ENCODE peak calls at places on chromosomes 6 and 20, in nine cellular contexts. One of them, this sample, is unnamed.

GRCh38 chr6:111628117-111628866 is 22.6 kb upstream of the TRAF3IP2 start:
- DNase-seq in hepatic stellate cell: peak; percentile 24
- DNase-seq in lower leg skin: no peak
- DNase-seq in T47D: no peak
- DNase-seq in foreskin fibroblast: peak; percentile 62
- DNase-seq in stimulated activated CD8-positive, alpha-beta memory T cell treated with anti-CD3 and anti-CD28 coated beads, Interleukin-7, amount 100 ng/mL, for 1 hour: no peak
- DNase-seq in stimulated activated naive CD8-positive, alpha-beta T cell treated with anti-CD3 and anti-CD28 coated beads, Interleukin-15, amount 100 ng/mL, for 72 hours: no peak
- DNase-seq in hippocampal formation: no peak
- DNase-seq in neural progenitor cell: no peak
- DNase-seq in this sample: no peak

GRCh38 chr20:44723391-44723790 is 8.2 kb downstream of the CCN5 start:
- DNase-seq in hippocampal formation: no peak
- DNase-seq in neural progenitor cell: no peak
- DNase-seq in stimulated activated CD8-positive, alpha-beta memory T cell treated with anti-CD3 and anti-CD28 coated beads, Interleukin-7, amount 100 ng/mL, for 1 hour: no peak
- DNase-seq in T47D: peak; percentile 56
- DNase-seq in lower leg skin: no peak
- DNase-seq in hepatic stellate cell: no peak
- DNase-seq in foreskin fibroblast: no peak
- DNase-seq in stimulated activated naive CD8-positive, alpha-beta T cell treated with anti-CD3 and anti-CD28 coated beads, Interleukin-15, amount 100 ng/mL, for 72 hours: no peak
- DNase-seq in this sample: no peak

GRCh38 chr6:35077006-35077712 is 64.0 kb downstream of the TCP11 start:
- DNase-seq in hepatic stellate cell: no peak
- DNase-seq in neural progenitor cell: no peak
- DNase-seq in lower leg skin: no peak
- DNase-seq in foreskin fibroblast: no peak
- DNase-seq in stimulated activated naive CD8-positive, alpha-beta T cell treated with anti-CD3 and anti-CD28 coated beads, Interleukin-15, amount 100 ng/mL, for 72 hours: no peak
- DNase-seq in hippocampal formation: no peak
- DNase-seq in stimulated activated CD8-positive, alpha-beta memory T cell treated with anti-CD3 and anti-CD28 coated beads, Interleukin-7, amount 100 ng/mL, for 1 hour: no peak
- DNase-seq in T47D: no peak
- DNase-seq in this sample: no peak

GRCh38 chr6:68718379-68719073 is 83.4 kb downstream of the ADGRB3 start:
- DNase-seq in foreskin fibroblast: peak; percentile 85
- DNase-seq in stimulated activated naive CD8-positive, alpha-beta T cell treated with anti-CD3 and anti-CD28 coated beads, Interleukin-15, amount 100 ng/mL, for 72 hours: no peak
- DNase-seq in hepatic stellate cell: no peak
- DNase-seq in lower leg skin: no peak
- DNase-seq in stimulated activated CD8-positive, alpha-beta memory T cell treated with anti-CD3 and anti-CD28 coated beads, Interleukin-7, amount 100 ng/mL, for 1 hour: no peak
- DNase-seq in T47D: peak; percentile 7
- DNase-seq in neural progenitor cell: no peak
- DNase-seq in hippocampal formation: no peak
- DNase-seq in this sample: no peak

GRCh38 chr20:51888186-51888790 is 86.0 kb upstream of the SALL4 start:
- DNase-seq in T47D: no peak
- DNase-seq in hippocampal formation: no peak
- DNase-seq in stimulated activated naive CD8-positive, alpha-beta T cell treated with anti-CD3 and anti-CD28 coated beads, Interleukin-15, amount 100 ng/mL, for 72 hours: no peak
- DNase-seq in neural progenitor cell: peak; percentile 89
- DNase-seq in foreskin fibroblast: no peak
- DNase-seq in hepatic stellate cell: no peak
- DNase-seq in stimulated activated CD8-positive, alpha-beta memory T cell treated with anti-CD3 and anti-CD28 coated beads, Interleukin-7, amount 100 ng/mL, for 1 hour: no peak
- DNase-seq in lower leg skin: no peak
- DNase-seq in this sample: no peak

GRCh38 chr6:90399970-90400369 is 103.3 kb upstream of the BACH2 start:
- DNase-seq in stimulated activated naive CD8-positive, alpha-beta T cell treated with anti-CD3 and anti-CD28 coated beads, Interleukin-15, amount 100 ng/mL, for 72 hours: no peak
- DNase-seq in lower leg skin: no peak
- DNase-seq in hepatic stellate cell: no peak
- DNase-seq in stimulated activated CD8-positive, alpha-beta memory T cell treated with anti-CD3 and anti-CD28 coated beads, Interleukin-7, amount 100 ng/mL, for 1 hour: no peak
- DNase-seq in hippocampal formation: no peak
- DNase-seq in foreskin fibroblast: no peak
- DNase-seq in T47D: no peak
- DNase-seq in neural progenitor cell: no peak
- DNase-seq in this sample: no peak

GRCh38 chr6:133289733-133290306 is 48.7 kb downstream of the EYA4 start:
- DNase-seq in lower leg skin: no peak
- DNase-seq in stimulated activated naive CD8-positive, alpha-beta T cell treated with anti-CD3 and anti-CD28 coated beads, Interleukin-15, amount 100 ng/mL, for 72 hours: no peak
- DNase-seq in T47D: no peak
- DNase-seq in foreskin fibroblast: no peak
- DNase-seq in hippocampal formation: no peak
- DNase-seq in stimulated activated CD8-positive, alpha-beta memory T cell treated with anti-CD3 and anti-CD28 coated beads, Interleukin-7, amount 100 ng/mL, for 1 hour: no peak
- DNase-seq in hepatic stellate cell: no peak
- DNase-seq in neural progenitor cell: no peak
- DNase-seq in this sample: no peak

GRCh38 chr20:63739129-63740069 is at the start of gene SLC2A4RG:
- DNase-seq in stimulated activated naive CD8-positive, alpha-beta T cell treated with anti-CD3 and anti-CD28 coated beads, Interleukin-15, amount 100 ng/mL, for 72 hours: peak; percentile 51
- DNase-seq in hepatic stellate cell: peak; percentile 95
- DNase-seq in T47D: peak; percentile 93
- DNase-seq in foreskin fibroblast: peak; percentile 78
- DNase-seq in stimulated activated CD8-positive, alpha-beta memory T cell treated with anti-CD3 and anti-CD28 coated beads, Interleukin-7, amount 100 ng/mL, for 1 hour: no peak
- DNase-seq in neural progenitor cell: peak; percentile 96
- DNase-seq in hippocampal formation: peak; percentile 57
- DNase-seq in lower leg skin: peak; percentile 51
- DNase-seq in this sample: peak; percentile 47

GRCh38 chr6:36616888-36617521 is 22.8 kb downstream of the SRSF3 start:
- DNase-seq in stimulated activated naive CD8-positive, alpha-beta T cell treated with anti-CD3 and anti-CD28 coated beads, Interleukin-15, amount 100 ng/mL, for 72 hours: no peak
- DNase-seq in neural progenitor cell: no peak
- DNase-seq in hippocampal formation: no peak
- DNase-seq in lower leg skin: peak; percentile 40
- DNase-seq in hepatic stellate cell: no peak
- DNase-seq in foreskin fibroblast: peak; percentile 47
- DNase-seq in stimulated activated CD8-positive, alpha-beta memory T cell treated with anti-CD3 and anti-CD28 coated beads, Interleukin-7, amount 100 ng/mL, for 1 hour: no peak
- DNase-seq in T47D: peak; percentile 48
- DNase-seq in this sample: no peak

GRCh38 chr6:163260111-163260895 is 154.2 kb upstream of the QKI start:
- DNase-seq in stimulated activated naive CD8-positive, alpha-beta T cell treated with anti-CD3 and anti-CD28 coated beads, Interleukin-15, amount 100 ng/mL, for 72 hours: no peak
- DNase-seq in hippocampal formation: peak; percentile 84
- DNase-seq in foreskin fibroblast: no peak
- DNase-seq in stimulated activated CD8-positive, alpha-beta memory T cell treated with anti-CD3 and anti-CD28 coated beads, Interleukin-7, amount 100 ng/mL, for 1 hour: no peak
- DNase-seq in T47D: no peak
- DNase-seq in neural progenitor cell: peak; percentile 68
- DNase-seq in lower leg skin: no peak
- DNase-seq in hepatic stellate cell: no peak
- DNase-seq in this sample: no peak

GRCh38 chr6:156919819-156920379 is 142.7 kb downstream of the ARID1B start:
- DNase-seq in foreskin fibroblast: no peak
- DNase-seq in T47D: no peak
- DNase-seq in lower leg skin: no peak
- DNase-seq in hepatic stellate cell: no peak
- DNase-seq in stimulated activated naive CD8-positive, alpha-beta T cell treated with anti-CD3 and anti-CD28 coated beads, Interleukin-15, amount 100 ng/mL, for 72 hours: no peak
- DNase-seq in hippocampal formation: no peak
- DNase-seq in neural progenitor cell: peak; percentile 58
- DNase-seq in stimulated activated CD8-positive, alpha-beta memory T cell treated with anti-CD3 and anti-CD28 coated beads, Interleukin-7, amount 100 ng/mL, for 1 hour: no peak
- DNase-seq in this sample: no peak

GRCh38 chr20:59082981-59083380 is 40.4 kb upstream of the PRELID3B start:
- DNase-seq in stimulated activated CD8-positive, alpha-beta memory T cell treated with anti-CD3 and anti-CD28 coated beads, Interleukin-7, amount 100 ng/mL, for 1 hour: no peak
- DNase-seq in neural progenitor cell: no peak
- DNase-seq in hepatic stellate cell: peak; percentile 60
- DNase-seq in stimulated activated naive CD8-positive, alpha-beta T cell treated with anti-CD3 and anti-CD28 coated beads, Interleukin-15, amount 100 ng/mL, for 72 hours: no peak
- DNase-seq in T47D: no peak
- DNase-seq in lower leg skin: no peak
- DNase-seq in hippocampal formation: no peak
- DNase-seq in foreskin fibroblast: peak; percentile 47
- DNase-seq in this sample: no peak

GRCh38 chr6:72950114-72950860 is 275.0 kb downstream of the KHDC1L start:
- DNase-seq in lower leg skin: no peak
- DNase-seq in hepatic stellate cell: peak; percentile 27
- DNase-seq in neural progenitor cell: no peak
- DNase-seq in hippocampal formation: no peak
- DNase-seq in stimulated activated naive CD8-positive, alpha-beta T cell treated with anti-CD3 and anti-CD28 coated beads, Interleukin-15, amount 100 ng/mL, for 72 hours: no peak
- DNase-seq in stimulated activated CD8-positive, alpha-beta memory T cell treated with anti-CD3 and anti-CD28 coated beads, Interleukin-7, amount 100 ng/mL, for 1 hour: no peak
- DNase-seq in foreskin fibroblast: peak; percentile 79
- DNase-seq in T47D: no peak
- DNase-seq in this sample: no peak

GRCh38 chr6:39496951-39497350 is 174.4 kb upstream of the KCNK16 start:
- DNase-seq in hepatic stellate cell: no peak
- DNase-seq in lower leg skin: peak; percentile 16
- DNase-seq in stimulated activated CD8-positive, alpha-beta memory T cell treated with anti-CD3 and anti-CD28 coated beads, Interleukin-7, amount 100 ng/mL, for 1 hour: no peak
- DNase-seq in stimulated activated naive CD8-positive, alpha-beta T cell treated with anti-CD3 and anti-CD28 coated beads, Interleukin-15, amount 100 ng/mL, for 72 hours: no peak
- DNase-seq in T47D: no peak
- DNase-seq in hippocampal formation: no peak
- DNase-seq in neural progenitor cell: no peak
- DNase-seq in foreskin fibroblast: peak; percentile 46
- DNase-seq in this sample: no peak

GRCh38 chr6:28281288-28282064 is at the start of gene PGBD1:
- DNase-seq in neural progenitor cell: peak; percentile 95
- DNase-seq in hippocampal formation: peak; percentile 28
- DNase-seq in T47D: peak; percentile 78
- DNase-seq in stimulated activated naive CD8-positive, alpha-beta T cell treated with anti-CD3 and anti-CD28 coated beads, Interleukin-15, amount 100 ng/mL, for 72 hours: peak; percentile 73
- DNase-seq in stimulated activated CD8-positive, alpha-beta memory T cell treated with anti-CD3 and anti-CD28 coated beads, Interleukin-7, amount 100 ng/mL, for 1 hour: no peak
- DNase-seq in hepatic stellate cell: peak; percentile 61
- DNase-seq in lower leg skin: peak; percentile 18
- DNase-seq in foreskin fibroblast: peak; percentile 75
- DNase-seq in this sample: peak; percentile 52

This sample was measured in NCI-H1048.